ENCODE peak calls at places on chromosomes 4 and X, in six cellular contexts. One of them, this sample, is unnamed.

GRCh38 chr4:118981839-118982381 is 93.3 kb downstream of the SYNPO2 start:
- DNase-seq in RWPE2: no peak
- DNase-seq in CD8-positive, alpha-beta memory T cell: peak; percentile 60
- DNase-seq in prostate gland: peak; percentile 65
- DNase-seq in mammary epithelial cell: peak; percentile 79
- DNase-seq in aorta: peak; percentile 75
- DNase-seq in this sample: peak; percentile 38

GRCh38 chr4:90025248-90025647 is 101.9 kb upstream of the CCSER1 start:
- DNase-seq in RWPE2: no peak
- DNase-seq in CD8-positive, alpha-beta memory T cell: no peak
- DNase-seq in prostate gland: no peak
- DNase-seq in mammary epithelial cell: peak; percentile 9
- DNase-seq in aorta: no peak
- DNase-seq in this sample: no peak

GRCh38 chr4:83535520-83535944 is 376 bp upstream of the GPAT3 start:
- DNase-seq in RWPE2: no peak
- DNase-seq in CD8-positive, alpha-beta memory T cell: peak; percentile 49
- DNase-seq in prostate gland: peak; percentile 12
- DNase-seq in mammary epithelial cell: peak; percentile 78
- DNase-seq in aorta: peak; percentile 56
- DNase-seq in this sample: no peak

GRCh38 chrX:87578978-87579377 is 61.4 kb downstream of the KLHL4 start:
- DNase-seq in RWPE2: no peak
- DNase-seq in CD8-positive, alpha-beta memory T cell: no peak
- DNase-seq in prostate gland: no peak
- DNase-seq in mammary epithelial cell: no peak
- DNase-seq in aorta: no peak
- DNase-seq in this sample: no peak

GRCh38 chrX:13131511-13132137 is 87.2 kb upstream of the FAM9C start:
- DNase-seq in RWPE2: no peak
- DNase-seq in CD8-positive, alpha-beta memory T cell: peak; percentile 48
- DNase-seq in prostate gland: no peak
- DNase-seq in mammary epithelial cell: peak; percentile 81
- DNase-seq in aorta: no peak
- DNase-seq in this sample: no peak

GRCh38 chr4:17688011-17688441 is 73.6 kb downstream of the MED28 start:
- DNase-seq in RWPE2: no peak
- DNase-seq in CD8-positive, alpha-beta memory T cell: no peak
- DNase-seq in prostate gland: no peak
- DNase-seq in mammary epithelial cell: peak; percentile 83
- DNase-seq in aorta: no peak
- DNase-seq in this sample: no peak

GRCh38 chrX:112816908-112817307 is 23.7 kb downstream of the AMOT start:
- DNase-seq in RWPE2: no peak
- DNase-seq in CD8-positive, alpha-beta memory T cell: no peak
- DNase-seq in prostate gland: no peak
- DNase-seq in mammary epithelial cell: no peak
- DNase-seq in aorta: no peak
- DNase-seq in this sample: no peak

GRCh38 chrX:1442016-1442665 is 10.6 kb downstream of the ASMTL start:
- DNase-seq in RWPE2: peak; percentile 60
- DNase-seq in CD8-positive, alpha-beta memory T cell: no peak
- DNase-seq in prostate gland: no peak
- DNase-seq in mammary epithelial cell: no peak
- DNase-seq in aorta: peak; percentile 33
- DNase-seq in this sample: no peak

GRCh38 chr4:89797117-89797516 is 39.8 kb downstream of the SNCA start:
- DNase-seq in RWPE2: no peak
- DNase-seq in CD8-positive, alpha-beta memory T cell: no peak
- DNase-seq in prostate gland: no peak
- DNase-seq in mammary epithelial cell: peak; percentile 86
- DNase-seq in aorta: no peak
- DNase-seq in this sample: peak; percentile 11

GRCh38 chr4:6198768-6199343 is 1.5 kb downstream of the JAKMIP1 start:
- DNase-seq in RWPE2: no peak
- DNase-seq in CD8-positive, alpha-beta memory T cell: peak; percentile 62
- DNase-seq in prostate gland: no peak
- DNase-seq in mammary epithelial cell: peak; percentile 5
- DNase-seq in aorta: no peak
- DNase-seq in this sample: no peak

GRCh38 chr4:184763150-184763780 is 29.4 kb upstream of the CENPU start:
- DNase-seq in RWPE2: no peak
- DNase-seq in CD8-positive, alpha-beta memory T cell: no peak
- DNase-seq in prostate gland: no peak
- DNase-seq in mammary epithelial cell: no peak
- DNase-seq in aorta: no peak
- DNase-seq in this sample: no peak

GRCh38 chrX:48665991-48666390 is 17.6 kb upstream of the WAS start:
- DNase-seq in RWPE2: no peak
- DNase-seq in CD8-positive, alpha-beta memory T cell: no peak
- DNase-seq in prostate gland: no peak
- DNase-seq in mammary epithelial cell: no peak
- DNase-seq in aorta: no peak
- DNase-seq in this sample: no peak

GRCh38 chrX:129755779-129756650 is 17.2 kb downstream of the XPNPEP2 start:
- DNase-seq in RWPE2: no peak
- DNase-seq in CD8-positive, alpha-beta memory T cell: peak; percentile 58
- DNase-seq in prostate gland: no peak
- DNase-seq in mammary epithelial cell: no peak
- DNase-seq in aorta: no peak
- DNase-seq in this sample: no peak

GRCh38 chr4:100295792-100296191 is 105.5 kb upstream of the DDIT4L start:
- DNase-seq in RWPE2: no peak
- DNase-seq in CD8-positive, alpha-beta memory T cell: no peak
- DNase-seq in prostate gland: no peak
- DNase-seq in mammary epithelial cell: peak; percentile 43
- DNase-seq in aorta: no peak
- DNase-seq in this sample: no peak

GRCh38 chr4:53355919-53356521 is 9.8 kb downstream of the SCFD2 start:
- DNase-seq in RWPE2: no peak
- DNase-seq in CD8-positive, alpha-beta memory T cell: no peak
- DNase-seq in prostate gland: no peak
- DNase-seq in mammary epithelial cell: no peak
- DNase-seq in aorta: no peak
- DNase-seq in this sample: no peak

GRCh38 chr4:184102488-184102887 is 115.2 kb downstream of the ENPP6 start:
- DNase-seq in RWPE2: no peak
- DNase-seq in CD8-positive, alpha-beta memory T cell: no peak
- DNase-seq in prostate gland: no peak
- DNase-seq in mammary epithelial cell: no peak
- DNase-seq in aorta: no peak
- DNase-seq in this sample: no peak

GRCh38 chrX:50081282-50081955 is 119.4 kb downstream of the AKAP4 start:
- DNase-seq in RWPE2: no peak
- DNase-seq in CD8-positive, alpha-beta memory T cell: no peak
- DNase-seq in prostate gland: peak; percentile 31
- DNase-seq in mammary epithelial cell: no peak
- DNase-seq in aorta: no peak
- DNase-seq in this sample: no peak

GRCh38 chr4:74675673-74676279 is 118.5 kb downstream of the BTC start:
- DNase-seq in RWPE2: no peak
- DNase-seq in CD8-positive, alpha-beta memory T cell: no peak
- DNase-seq in prostate gland: peak; percentile 19
- DNase-seq in mammary epithelial cell: peak; percentile 60
- DNase-seq in aorta: no peak
- DNase-seq in this sample: peak; percentile 13

GRCh38 chrX:113384628-113385027 is 544.0 kb upstream of the AMOT start:
- DNase-seq in RWPE2: no peak
- DNase-seq in CD8-positive, alpha-beta memory T cell: no peak
- DNase-seq in prostate gland: no peak
- DNase-seq in mammary epithelial cell: peak; percentile 35
- DNase-seq in aorta: peak; percentile 52
- DNase-seq in this sample: no peak

GRCh38 chr4:16225996-16226815 is at the start of gene TAPT1:
- DNase-seq in RWPE2: peak; percentile 69
- DNase-seq in CD8-positive, alpha-beta memory T cell: peak; percentile 81
- DNase-seq in prostate gland: peak; percentile 77
- DNase-seq in mammary epithelial cell: peak; percentile 57
- DNase-seq in aorta: peak; percentile 90
- DNase-seq in this sample: no peak

DNA sequence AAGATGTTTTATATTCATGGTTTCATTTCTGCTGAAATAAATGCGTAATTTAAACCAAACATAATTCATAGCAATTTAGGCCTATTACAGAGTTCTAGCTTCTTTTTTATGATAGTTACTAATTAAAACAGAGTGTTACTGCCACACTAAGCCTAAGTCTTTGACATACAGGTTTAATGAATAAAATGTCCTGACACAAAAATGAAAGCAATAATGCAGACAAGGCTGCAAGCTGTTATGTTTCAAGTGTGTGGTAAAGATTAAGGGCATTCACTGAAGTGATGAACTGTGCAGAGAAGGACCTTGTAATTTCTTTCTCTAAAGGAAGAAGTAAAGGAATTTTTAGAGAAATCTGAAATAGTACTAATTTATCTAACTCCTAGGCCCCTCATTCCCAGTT is 2.9 kb downstream of the NDNF start:
- DNase-seq in RWPE2: no peak
- DNase-seq in CD8-positive, alpha-beta memory T cell: no peak
- DNase-seq in prostate gland: no peak
- DNase-seq in mammary epithelial cell: no peak
- DNase-seq in aorta: no peak
- DNase-seq in this sample: no peak
- H3K4me3 ChIP-seq in RWPE2: no peak overlapping the region
- H3K4me3 ChIP-seq in CD8-positive, alpha-beta memory T cell: no peak overlapping the region
- H3K4me3 ChIP-seq in prostate gland: no peak overlapping the region
- H3K4me3 ChIP-seq in mammary epithelial cell: no peak overlapping the region
- H3K4me3 ChIP-seq in aorta: no peak overlapping the region
- H3K4me3 ChIP-seq in this sample: no peak overlapping the region

DNA sequence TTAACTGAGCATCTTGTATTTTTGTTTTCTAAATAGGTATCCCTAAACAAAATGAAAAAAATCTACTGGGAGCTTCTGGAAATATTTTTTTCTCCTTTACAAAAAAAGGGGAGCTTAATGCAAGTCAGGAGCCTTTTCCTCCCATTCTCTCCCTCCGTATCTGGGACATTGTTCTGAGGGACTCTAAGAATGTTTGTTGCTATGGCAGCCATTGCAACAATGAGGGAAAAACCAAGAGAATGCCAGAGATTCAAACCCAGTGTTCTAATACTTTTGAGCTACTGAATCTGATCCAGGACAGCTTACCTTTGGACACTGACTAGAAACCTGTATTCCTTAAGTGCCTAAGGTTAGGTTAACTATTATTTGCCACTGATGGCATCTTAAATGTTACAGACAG is 485.7 kb upstream of the HS3ST1 start:
- DNase-seq in RWPE2: no peak
- DNase-seq in CD8-positive, alpha-beta memory T cell: no peak
- DNase-seq in prostate gland: no peak
- DNase-seq in mammary epithelial cell: peak; percentile 5
- DNase-seq in aorta: no peak
- DNase-seq in this sample: no peak
- H3K27ac ChIP-seq in RWPE2: no peak overlapping the region
- H3K27ac ChIP-seq in CD8-positive, alpha-beta memory T cell: no peak overlapping the region
- H3K27ac ChIP-seq in prostate gland: no peak overlapping the region
- H3K27ac ChIP-seq in mammary epithelial cell: no peak overlapping the region
- H3K27ac ChIP-seq in aorta: no peak overlapping the region
- H3K27ac ChIP-seq in this sample: no peak overlapping the region

GRCh38 chr4:2497931-2498330 is 29.0 kb downstream of the RNF4 start:
- DNase-seq in RWPE2: no peak
- DNase-seq in CD8-positive, alpha-beta memory T cell: no peak
- DNase-seq in prostate gland: no peak
- DNase-seq in mammary epithelial cell: no peak
- DNase-seq in aorta: no peak
- DNase-seq in this sample: no peak
- H3K36me3 ChIP-seq in RWPE2: peaks cover 95% of the 10 kb centered on the region
- H3K36me3 ChIP-seq in CD8-positive, alpha-beta memory T cell: peaks cover 59% of the 10 kb centered on the region
- H3K36me3 ChIP-seq in prostate gland: no peaks in the 10 kb centered on the region
- H3K36me3 ChIP-seq in mammary epithelial cell: peaks cover 29% of the 10 kb centered on the region
- H3K36me3 ChIP-seq in aorta: no peaks in the 10 kb centered on the region
- H3K36me3 ChIP-seq in this sample: peaks cover 40% of the 10 kb centered on the region

DNA sequence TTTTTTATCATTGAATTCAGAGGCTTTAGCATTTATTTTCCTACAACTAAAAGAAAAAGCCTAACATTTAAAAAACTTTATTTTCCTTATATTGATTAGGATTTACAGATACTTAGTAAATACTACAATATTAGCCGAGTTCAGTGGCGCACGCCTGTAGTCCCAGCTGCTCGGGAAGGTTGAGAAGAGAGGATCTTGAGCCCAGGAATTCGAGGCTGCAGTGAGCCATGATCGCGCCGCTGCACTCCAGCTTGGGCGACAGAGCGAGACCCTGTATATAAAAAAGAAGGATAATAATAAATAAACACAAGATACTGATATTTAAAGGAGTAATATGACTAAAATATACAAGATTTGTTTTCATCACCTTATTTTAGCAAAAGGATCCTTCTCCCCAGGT is 686 bp upstream of the UPF3B start:
- DNase-seq in RWPE2: no peak
- DNase-seq in CD8-positive, alpha-beta memory T cell: no peak
- DNase-seq in prostate gland: no peak
- DNase-seq in mammary epithelial cell: no peak
- DNase-seq in aorta: no peak
- DNase-seq in this sample: no peak
- H3K4me3 ChIP-seq in RWPE2: peak overlapping the region; percentile 71
- H3K4me3 ChIP-seq in CD8-positive, alpha-beta memory T cell: no peak overlapping the region
- H3K4me3 ChIP-seq in prostate gland: peak overlapping the region; percentile 50
- H3K4me3 ChIP-seq in mammary epithelial cell: peak overlapping the region; percentile 76
- H3K4me3 ChIP-seq in aorta: no peak overlapping the region
- H3K4me3 ChIP-seq in this sample: peak overlapping the region; percentile 65

DNA sequence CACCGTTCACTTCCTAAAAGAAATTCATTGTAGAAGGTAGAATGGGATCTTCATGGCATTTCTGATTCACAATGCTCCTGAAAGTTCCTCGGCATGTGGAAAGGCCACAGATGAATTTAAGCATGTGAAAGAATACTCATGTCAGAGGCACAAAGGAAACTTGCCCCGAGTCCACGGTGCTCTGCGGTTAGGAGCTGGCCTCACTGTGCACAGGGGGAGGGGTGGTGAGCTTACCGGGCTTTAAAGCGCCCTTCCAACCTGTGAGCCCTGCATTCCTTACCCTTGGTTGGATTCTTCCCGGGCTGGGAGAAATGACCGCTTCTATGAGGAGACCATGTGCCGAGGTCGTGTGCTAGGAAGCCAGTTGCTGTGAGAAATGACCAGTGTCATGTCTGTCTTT is 9.3 kb downstream of the TKTL1 start:
- DNase-seq in RWPE2: no peak
- DNase-seq in CD8-positive, alpha-beta memory T cell: no peak
- DNase-seq in prostate gland: no peak
- DNase-seq in mammary epithelial cell: no peak
- DNase-seq in aorta: no peak
- DNase-seq in this sample: no peak
- H3K27ac ChIP-seq in RWPE2: no peak overlapping the region
- H3K27ac ChIP-seq in CD8-positive, alpha-beta memory T cell: no peak overlapping the region
- H3K27ac ChIP-seq in prostate gland: no peak overlapping the region
- H3K27ac ChIP-seq in mammary epithelial cell: no peak overlapping the region
- H3K27ac ChIP-seq in aorta: no peak overlapping the region
- H3K27ac ChIP-seq in this sample: no peak overlapping the region

DNA sequence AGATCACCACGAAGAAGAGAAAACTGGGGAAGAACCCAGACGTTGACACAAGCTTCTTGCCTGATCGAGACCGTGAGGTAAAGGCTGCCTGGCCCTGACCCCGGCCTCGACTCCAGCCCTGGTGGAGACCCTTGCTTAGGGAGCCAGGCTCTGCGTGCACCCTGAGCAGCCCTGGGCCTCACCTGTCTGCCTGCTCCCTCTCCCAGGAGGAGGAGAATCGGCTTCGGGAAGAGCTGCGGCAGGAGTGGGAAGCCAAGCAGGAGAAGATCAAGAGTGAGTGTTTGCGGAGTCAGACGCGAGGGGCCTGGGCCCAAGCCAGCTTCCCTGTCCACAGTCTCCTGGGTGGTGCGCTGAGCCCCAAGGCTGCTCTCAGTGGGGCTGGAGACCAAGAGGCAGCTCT is 4.5 kb downstream of the FAM50A start:
- DNase-seq in RWPE2: no peak
- DNase-seq in CD8-positive, alpha-beta memory T cell: no peak
- DNase-seq in prostate gland: no peak
- DNase-seq in mammary epithelial cell: no peak
- DNase-seq in aorta: no peak
- DNase-seq in this sample: no peak
- H3K36me3 ChIP-seq in RWPE2: peaks cover 3% of the 10 kb centered on the region
- H3K36me3 ChIP-seq in CD8-positive, alpha-beta memory T cell: no peaks in the 10 kb centered on the region
- H3K36me3 ChIP-seq in prostate gland: no peaks in the 10 kb centered on the region
- H3K36me3 ChIP-seq in mammary epithelial cell: no peaks in the 10 kb centered on the region
- H3K36me3 ChIP-seq in aorta: no peaks in the 10 kb centered on the region
- H3K36me3 ChIP-seq in this sample: no peaks in the 10 kb centered on the region